ENCODE peak calls at places on chromosome 21, in seven cellular contexts. H is HCT116, W is K562, Q is HepG2, K is SK-N-SH, O is H1, M is GM12878. L is an unnamed sample.

GRCh38 chr21:44701541-44701940 is 4.6 kb downstream of the KRTAP10-12 start:
- DNase-seq in H (no peak), W (no peak), Q (no peak), K (peak), O (no peak), M (no peak), L (no peak)

GRCh38 chr21:42969193-42969600 is 5.2 kb upstream of the PKNOX1 start:
- DNase-seq in H (no peak), W (peak), Q (no peak), K (no peak), O (no peak), M (no peak), L (no peak)

GRCh38 chr21:26506951-26507350 is 66.1 kb downstream of the CYYR1 start:
- DNase-seq in H (no peak), W (no peak), Q (no peak), K (no peak), O (no peak), M (no peak), L (no peak)

GRCh38 chr21:42143111-42143510 is 72.0 kb downstream of the UMODL1 start:
- DNase-seq in H (no peak), W (no peak), Q (no peak), K (no peak), O (no peak), M (no peak), L (no peak)

GRCh38 chr21:43766734-43767497 is 9.2 kb downstream of the CSTB start:
- DNase-seq in H (no peak), W (no peak), Q (no peak), K (no peak), O (no peak), M (no peak), L (no peak)

GRCh38 chr21:39184050-39184980 is 1.1 kb upstream of the PSMG1 start:
- DNase-seq in H (no peak), W (peak), Q (no peak), K (no peak), O (no peak), M (no peak), L (no peak)

GRCh38 chr21:41508415-41509205 is 652 bp upstream of the TMPRSS2 start:
- DNase-seq in H (no peak), W (no peak), Q (no peak), K (no peak), O (no peak), M (no peak), L (no peak)

GRCh38 chr21:42991992-42992740 is 17.8 kb downstream of the PKNOX1 start:
- DNase-seq in H (no peak), W (peak), Q (no peak), K (no peak), O (no peak), M (no peak), L (no peak)

GRCh38 chr21:44199448-44199847 is 41.3 kb downstream of the ICOSLG start:
- DNase-seq in H (no peak), W (no peak), Q (no peak), K (peak), O (no peak), M (no peak), L (no peak)

GRCh38 chr21:19010996-19011395 is 607.4 kb upstream of the TMPRSS15 start:
- DNase-seq in H (no peak), W (no peak), Q (no peak), K (no peak), O (no peak), M (no peak), L (no peak)

GRCh38 chr21:43865471-43866181 is 603 bp downstream of the AGPAT3 start:
- DNase-seq in H (no peak), W (peak), Q (no peak), K (peak), O (no peak), M (no peak), L (peak)

GRCh38 chr21:39221282-39221996 is 38.2 kb upstream of the PSMG1 start:
- DNase-seq in H (no peak), W (no peak), Q (no peak), K (no peak), O (no peak), M (no peak), L (no peak)

GRCh38 chr21:41876928-41877652 is 2.1 kb downstream of the PRDM15 start:
- DNase-seq in H (no peak), W (no peak), Q (no peak), K (no peak), O (no peak), M (no peak), L (no peak)

GRCh38 chr21:38847556-38847955 is 41.8 kb downstream of the ETS2 start:
- DNase-seq in H (no peak), W (no peak), Q (no peak), K (no peak), O (no peak), M (no peak), L (no peak)

GRCh38 chr21:36499578-36500471 is 19.9 kb upstream of the CLDN14 start:
- DNase-seq in H (no peak), W (no peak), Q (no peak), K (no peak), O (no peak), M (no peak), L (peak)

GRCh38 chr21:42652527-42653491 is 612 bp upstream of the PDE9A start:
- DNase-seq in H (no peak), W (no peak), Q (peak), K (peak), O (no peak), M (no peak), L (peak)

GRCh38 chr21:18285379-18285778 is 40.7 kb downstream of the CHODL start:
- DNase-seq in H (no peak), W (no peak), Q (no peak), K (no peak), O (no peak), M (no peak), L (no peak)

GRCh38 chr21:43626390-43626789 is 32.9 kb downstream of the HSF2BP start:
- DNase-seq in H (no peak), W (no peak), Q (no peak), K (no peak), O (no peak), M (no peak), L (no peak)

GRCh38 chr21:43669828-43670605 is 10.7 kb downstream of the RRP1B start:
- DNase-seq in H (no peak), W (no peak), Q (no peak), K (no peak), O (no peak), M (no peak), L (no peak)

GRCh38 chr21:43864313-43864805 is 664 bp upstream of the AGPAT3 start:
- DNase-seq in H (peak), W (peak), Q (no peak), K (peak), O (no peak), M (no peak), L (peak)

GRCh38 chr21:41168391-41169257 is 664 bp downstream of the BACE2 start:
- DNase-seq in H (no peak), W (no peak), Q (no peak), K (peak), O (no peak), M (no peak), L (peak)

GRCh38 chr21:9737871-9738520 is 783.4 kb upstream of the TPTE start:
- DNase-seq in H (no peak), W (no peak), Q (no peak), K (no peak), O (no peak), M (no peak), L (peak)

GRCh38 chr21:9759972-9760371 is 761.4 kb upstream of the TPTE start:
- DNase-seq in H (no peak), W (no peak), Q (no peak), K (no peak), O (no peak), M (no peak), L (no peak)

GRCh38 chr21:19508442-19508841 is 1104.9 kb upstream of the TMPRSS15 start:
- DNase-seq in H (no peak), W (no peak), Q (no peak), K (no peak), O (no peak), M (no peak), L (no peak)

GRCh38 chr21:39258207-39258606 is 55.2 kb downstream of the BRWD1 start:
- DNase-seq in H (no peak), W (no peak), Q (no peak), K (no peak), O (no peak), M (no peak), L (no peak)

GRCh38 chr21:33688343-33688742 is 46.0 kb downstream of the ITSN1 start:
- DNase-seq in H (no peak), W (no peak), Q (no peak), K (no peak), O (no peak), M (no peak), L (no peak)

GRCh38 chr21:39441502-39442475 is 3.8 kb downstream of the LCA5L start:
- DNase-seq in H (peak), W (peak), Q (peak), K (peak), O (no peak), M (no peak), L (peak)

GRCh38 chr21:39316062-39316461 is 2.6 kb upstream of the BRWD1 start:
- DNase-seq in H (no peak), W (no peak), Q (no peak), K (no peak), O (no peak), M (no peak), L (no peak)

GRCh38 chr21:8990326-8991087 is 1530.9 kb upstream of the TPTE start:
- DNase-seq in H (no peak), W (peak), Q (peak), K (no peak), O (no peak), M (no peak), L (no peak)

GRCh38 chr21:43733529-43734071 is 14.7 kb downstream of the PDXK start:
- DNase-seq in H (no peak), W (no peak), Q (no peak), K (no peak), O (no peak), M (no peak), L (no peak)

GRCh38 chr21:16563795-16564194 is 834.0 kb downstream of the USP25 start:
- DNase-seq in H (no peak), W (no peak), Q (peak), K (no peak), O (peak), M (no peak), L (peak)

GRCh38 chr21:43191521-43191920 is 22.7 kb downstream of the CRYAA start:
- DNase-seq in H (no peak), W (no peak), Q (no peak), K (no peak), O (no peak), M (no peak), L (no peak)

GRCh38 chr21:17495680-17496079 is 17.2 kb upstream of the CXADR start:
- DNase-seq in H (no peak), W (no peak), Q (peak), K (no peak), O (no peak), M (no peak), L (no peak)

GRCh38 chr21:14046401-14046800 is 164.4 kb downstream of the LIPI start:
- DNase-seq in H (no peak), W (no peak), Q (no peak), K (no peak), O (no peak), M (no peak), L (no peak)

GRCh38 chr21:30336596-30336995 is 898 bp downstream of the KRTAP27-1 start:
- DNase-seq in H (no peak), W (no peak), Q (no peak), K (no peak), O (no peak), M (no peak), L (no peak)

GRCh38 chr21:30345014-30345413 is 3.4 kb downstream of the KRTAP23-1 start:
- DNase-seq in H (no peak), W (no peak), Q (no peak), K (no peak), O (no peak), M (no peak), L (no peak)

GRCh38 chr21:30337644-30338170 is at the start of gene KRTAP27-1:
- DNase-seq in H (no peak), W (no peak), Q (no peak), K (no peak), O (no peak), M (no peak), L (no peak)

DNA sequence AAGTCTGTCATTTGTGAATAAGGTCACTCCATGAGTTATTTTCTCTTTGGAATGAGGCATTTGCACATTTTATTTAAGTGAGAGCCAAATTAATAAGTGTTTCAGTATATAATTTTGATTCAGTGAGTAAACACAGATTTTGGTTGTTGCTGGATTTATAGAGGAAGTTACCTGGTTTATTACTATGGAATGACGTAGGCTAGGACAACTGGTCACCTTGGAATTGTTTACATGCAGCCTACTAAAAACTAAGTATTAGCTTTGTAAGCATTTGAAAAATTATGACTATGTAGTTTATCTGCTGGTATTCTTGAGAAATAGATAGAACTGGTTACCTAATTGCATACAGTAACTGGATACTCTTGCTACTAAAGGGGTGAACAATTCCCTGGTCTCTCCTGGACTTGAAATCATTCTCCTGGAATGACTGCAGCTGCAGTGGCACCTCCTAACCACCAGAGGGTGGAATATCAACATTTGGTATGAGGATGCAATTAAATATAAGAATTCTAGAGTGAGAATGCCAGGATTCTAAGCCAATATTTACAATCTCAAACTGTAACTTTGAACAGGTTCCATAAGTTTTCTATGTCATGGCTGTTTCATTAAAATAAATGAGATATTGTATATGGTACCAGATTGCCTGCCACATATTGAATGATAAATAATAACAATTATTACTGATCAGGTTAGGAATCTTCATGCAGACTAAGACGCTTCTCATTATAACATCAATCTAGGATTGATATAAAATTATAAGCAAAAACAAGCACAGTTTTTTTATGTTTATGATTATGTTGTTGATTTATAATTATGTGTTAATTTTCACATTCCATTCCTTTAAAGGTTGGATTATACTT is 3.5 kb upstream of the KRTAP27-1 start:
- DNase-seq in H (peak), W (peak), Q (peak), K (peak), O (no peak), M (no peak), L (peak)
- TF ChIP-seq JUND in H (no peak), W (no peak), Q (no peak), K (no peak), O (no peak), M (no peak), L (no peak)

GRCh38 chr21:32570456-32570855 is 14.9 kb downstream of the TCP10L start:
- DNase-seq in H (no peak), W (no peak), Q (no peak), K (no peak), O (no peak), M (no peak), L (no peak)

GRCh38 chr21:32566990-32567389 is 18.3 kb downstream of the TCP10L start:
- DNase-seq in H (no peak), W (no peak), Q (no peak), K (no peak), O (no peak), M (no peak), L (no peak)

GRCh38 chr21:32572574-32573420 is 12.5 kb downstream of the TCP10L start:
- DNase-seq in H (no peak), W (peak), Q (peak), K (no peak), O (no peak), M (no peak), L (peak)

GRCh38 chr21:32565856-32566465 is 19.4 kb downstream of the TCP10L start:
- DNase-seq in H (no peak), W (no peak), Q (no peak), K (no peak), O (no peak), M (no peak), L (no peak)

DNA sequence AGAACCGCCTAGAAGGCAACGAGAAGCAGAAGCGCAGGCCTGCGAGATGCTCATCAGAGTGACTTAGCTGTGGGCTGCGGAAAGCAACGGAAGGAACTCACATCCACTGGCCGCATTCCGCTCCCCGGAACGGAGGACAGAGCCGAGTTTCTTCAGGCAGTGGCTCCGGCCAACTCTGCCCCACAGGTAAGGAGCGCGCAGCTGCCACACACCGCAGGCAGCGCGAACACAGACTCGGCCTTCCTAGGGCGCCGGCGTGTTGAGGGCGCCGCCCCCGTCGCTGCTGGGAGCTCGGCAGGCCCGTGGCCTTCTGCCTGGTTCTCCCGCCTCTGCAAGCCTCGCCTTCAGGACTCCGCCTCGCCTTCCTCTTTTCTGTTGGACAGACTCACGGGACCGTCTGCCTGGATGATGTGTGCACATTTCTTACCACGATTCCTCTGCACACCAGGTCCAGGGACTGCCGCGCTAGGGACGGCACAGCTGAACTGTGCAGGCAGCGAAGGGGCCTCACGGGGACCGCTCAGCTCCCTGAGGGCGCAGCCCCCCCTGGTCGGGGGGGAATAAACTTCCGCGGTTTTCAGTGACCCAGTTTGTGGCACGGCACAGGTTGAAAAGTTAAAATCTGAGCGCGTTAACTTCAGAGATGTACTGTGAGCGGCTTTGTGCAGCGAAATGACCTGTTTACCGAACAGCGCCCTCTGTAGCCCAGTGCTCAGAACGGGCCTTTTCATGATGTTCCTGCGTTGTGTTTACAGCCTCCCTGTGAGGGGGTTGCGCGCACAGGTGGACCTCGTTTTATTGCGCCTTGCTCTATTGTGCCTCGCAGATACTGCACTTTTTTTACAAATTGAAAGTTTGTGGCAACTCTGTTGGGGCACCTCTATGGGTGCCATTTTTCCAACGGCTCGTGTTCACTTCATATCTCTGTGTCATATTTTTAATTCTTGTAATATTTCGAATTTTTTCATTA is 15.8 kb downstream of the TCP10L start:
- DNase-seq in H (peak), W (peak), Q (peak), K (peak), O (peak), M (peak), L (peak)
- TF ChIP-seq JUND in H (no peak), W (no peak), Q (no peak), K (no peak), O (no peak), M (no peak), L (no peak)

GRCh38 chr21:30979054-30979453 is 59.2 kb downstream of the KRTAP19-8 start:
- DNase-seq in H (no peak), W (no peak), Q (no peak), K (no peak), O (no peak), M (no peak), L (no peak)
- TF ChIP-seq JUND in H (no peak), W (no peak), Q (no peak), K (no peak), O (no peak), M (no peak), L (no peak)

DNA sequence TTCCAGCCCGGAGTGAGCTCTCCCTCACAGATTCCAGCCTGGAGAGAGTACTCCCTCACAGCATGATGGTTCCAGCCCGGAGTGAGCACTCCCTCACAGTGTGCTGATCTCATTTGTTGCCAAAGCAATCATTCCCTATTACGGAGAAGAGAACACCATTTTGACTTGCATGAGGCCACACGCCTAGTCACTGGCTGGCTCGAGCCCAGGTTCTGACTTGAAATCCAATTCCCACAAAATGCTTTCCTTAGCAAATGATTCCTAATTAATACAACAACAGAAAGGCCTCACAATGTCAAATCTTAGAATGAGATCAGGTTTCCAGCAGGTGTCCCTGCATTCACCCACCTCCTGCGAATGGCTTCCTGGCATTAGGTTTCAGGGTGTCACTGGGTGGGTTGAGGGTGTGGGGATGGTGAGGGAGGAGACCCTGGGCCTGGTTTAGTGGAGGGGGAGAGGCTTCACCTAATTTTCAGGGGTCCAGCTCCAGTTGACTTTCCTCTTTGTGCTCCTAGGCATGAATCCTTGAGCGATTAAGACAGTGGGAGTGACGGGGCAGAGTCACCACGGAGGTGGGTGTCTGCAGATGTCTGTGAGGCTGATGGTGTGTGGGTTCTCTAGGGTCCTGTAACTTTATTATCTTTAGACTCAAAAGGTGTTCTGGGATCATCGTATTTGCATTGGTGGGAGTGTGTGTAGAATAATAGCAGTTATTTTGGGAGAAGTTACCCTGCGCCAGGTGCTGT is 158.5 kb downstream of the KCNJ6 start:
- DNase-seq in H (no peak), W (no peak), Q (no peak), K (no peak), O (no peak), M (no peak), L (no peak)
- TF ChIP-seq JUND in H (no peak), W (no peak), Q (no peak), K (no peak), O (no peak), M (no peak), L (no peak)

GRCh38 chr21:46033410-46034404 is 52.1 kb downstream of the COL6A1 start:
- DNase-seq in H (no peak), W (no peak), Q (peak), K (no peak), O (no peak), M (no peak), L (peak)
- TF ChIP-seq JUND in H (no peak), W (no peak), Q (no peak), K (no peak), O (no peak), M (no peak), L (no peak)

GRCh38 chr21:25398630-25399029 is 208.7 kb downstream of the MRPL39 start:
- DNase-seq in H (no peak), W (no peak), Q (no peak), K (no peak), O (no peak), M (no peak), L (no peak)
- TF ChIP-seq JUND in H (no peak), W (no peak), Q (no peak), K (no peak), O (no peak), M (no peak), L (no peak)

L was measured in T47D.